ENCODE peak calls at places on chromosomes 11 and 22, in ten cellular contexts. X is naive thymus-derived CD8-positive, alpha-beta T cell; Q is naive thymus-derived CD4-positive, alpha-beta T cell; J is HAP-1; V is choroid plexus epithelial cell; A is IMR-90; B is NCI-H1092; M is astrocyte; C is ovary; Z is AG04449. G is an unnamed sample.

GRCh38 chr11:23359297-23359696 is 499.0 kb upstream of the CCDC179 start:
- DNase-seq in X (no peak), Q (no peak), J (peak; percentile 50), V (peak; percentile 97), A (peak; percentile 97), B (no peak), M (peak; percentile 96), C (no peak), Z (peak; percentile 70), G (no peak)

GRCh38 chr11:78061088-78061920 is 2.4 kb upstream of the THRSP start:
- DNase-seq in X (no peak), Q (no peak), J (no peak), V (no peak), A (no peak), B (no peak), M (no peak), C (no peak), Z (no peak), G (no peak)

GRCh38 chr11:697028-697491 is 1.4 kb downstream of the TMEM80 start:
- DNase-seq in X (no peak), Q (no peak), J (no peak), V (peak; percentile 91), A (peak; percentile 90), B (no peak), M (peak; percentile 90), C (peak; percentile 23), Z (peak; percentile 53), G (no peak)

GRCh38 chr22:50676211-50676636 is 3.6 kb downstream of the SHANK3 start:
- DNase-seq in X (no peak), Q (no peak), J (no peak), V (no peak), A (no peak), B (no peak), M (no peak), C (no peak), Z (no peak), G (no peak)

GRCh38 chr11:101008961-101009684 is 120.5 kb downstream of the PGR start:
- DNase-seq in X (no peak), Q (no peak), J (no peak), V (no peak), A (no peak), B (no peak), M (no peak), C (no peak), Z (no peak), G (no peak)

GRCh38 chr11:128463975-128464374 is 123.4 kb downstream of the ETS1 start:
- DNase-seq in X (no peak), Q (no peak), J (no peak), V (no peak), A (peak; percentile 43), B (no peak), M (no peak), C (no peak), Z (no peak), G (no peak)

GRCh38 chr11:113531575-113532451 is 56.6 kb upstream of the DRD2 start:
- DNase-seq in X (no peak), Q (no peak), J (no peak), V (peak; percentile 20), A (no peak), B (no peak), M (no peak), C (no peak), Z (no peak), G (no peak)

GRCh38 chr22:31342389-31343125 is 3.6 kb downstream of the PATZ1 start:
- DNase-seq in X (no peak), Q (no peak), J (no peak), V (no peak), A (no peak), B (no peak), M (no peak), C (no peak), Z (no peak), G (no peak)

GRCh38 chr11:18064450-18065048 is 18.5 kb upstream of the TPH1 start:
- DNase-seq in X (no peak), Q (no peak), J (no peak), V (no peak), A (no peak), B (peak; percentile 72), M (no peak), C (no peak), Z (no peak), G (no peak)

GRCh38 chr11:60169264-60169915 is 13.5 kb downstream of the MS4A6A start:
- DNase-seq in X (no peak), Q (no peak), J (no peak), V (peak; percentile 25), A (no peak), B (no peak), M (peak; percentile 6), C (no peak), Z (no peak), G (no peak)

GRCh38 chr22:38570841-38571364 is 920 bp upstream of the DMC1 start:
- DNase-seq in X (peak; percentile 45), Q (peak; percentile 38), J (peak; percentile 26), V (peak; percentile 36), A (peak; percentile 17), B (no peak), M (no peak), C (no peak), Z (no peak), G (peak; percentile 41)

GRCh38 chr22:45869448-45869847 is 107.5 kb downstream of the WNT7B start:
- DNase-seq in X (no peak), Q (no peak), J (no peak), V (no peak), A (no peak), B (no peak), M (no peak), C (no peak), Z (no peak), G (no peak)

GRCh38 chr11:6812391-6813005 is 13.0 kb upstream of the OR6A2 start:
- DNase-seq in X (peak; percentile 53), Q (peak; percentile 37), J (peak; percentile 34), V (peak; percentile 65), A (peak; percentile 34), B (no peak), M (peak; percentile 7), C (no peak), Z (no peak), G (peak; percentile 67)

GRCh38 chr11:58912124-58912523 is 27.2 kb upstream of the GLYATL1 start:
- DNase-seq in X (no peak), Q (no peak), J (no peak), V (no peak), A (peak; percentile 43), B (no peak), M (no peak), C (no peak), Z (no peak), G (no peak)

GRCh38 chr11:47394322-47395224 is 13.8 kb upstream of the SLC39A13 start:
- DNase-seq in X (peak; percentile 40), Q (peak; percentile 42), J (no peak), V (peak; percentile 88), A (peak; percentile 20), B (no peak), M (no peak), C (peak; percentile 18), Z (no peak), G (no peak)

GRCh38 chr22:41831383-41831782 is 1.5 kb upstream of the SREBF2 start:
- DNase-seq in X (no peak), Q (no peak), J (no peak), V (no peak), A (no peak), B (no peak), M (no peak), C (no peak), Z (no peak), G (no peak)

GRCh38 chr11:12497431-12497830 is 120.1 kb downstream of the PARVA start:
- DNase-seq in X (no peak), Q (no peak), J (no peak), V (no peak), A (no peak), B (no peak), M (no peak), C (no peak), Z (no peak), G (no peak)

GRCh38 chr11:117857734-117858369 is 18.6 kb downstream of the FXYD6 start:
- DNase-seq in X (no peak), Q (no peak), J (peak; percentile 97), V (no peak), A (no peak), B (no peak), M (no peak), C (peak; percentile 55), Z (no peak), G (no peak)

GRCh38 chr11:34481307-34481706 is 32.3 kb downstream of the ELF5 start:
- DNase-seq in X (no peak), Q (no peak), J (no peak), V (no peak), A (no peak), B (no peak), M (no peak), C (no peak), Z (no peak), G (no peak)

GRCh38 chr22:43376765-43377485 is 33.8 kb upstream of the SCUBE1 start:
- DNase-seq in X (peak; percentile 8), Q (no peak), J (no peak), V (peak; percentile 24), A (no peak), B (no peak), M (peak; percentile 61), C (no peak), Z (no peak), G (no peak)

GRCh38 chr22:36398602-36399472 is 11.1 kb upstream of the MYH9 start:
- DNase-seq in X (no peak), Q (no peak), J (no peak), V (peak; percentile 71), A (peak; percentile 87), B (no peak), M (peak; percentile 91), C (no peak), Z (no peak), G (no peak)

GRCh38 chr11:12680246-12680939 is 6.2 kb downstream of the TEAD1 start:
- DNase-seq in X (peak; percentile 10), Q (no peak), J (peak; percentile 95), V (peak; percentile 96), A (peak; percentile 91), B (peak; percentile 70), M (peak; percentile 94), C (peak; percentile 70), Z (peak; percentile 60), G (peak; percentile 67)

GRCh38 chr11:108865411-108865810 is 200.5 kb downstream of the DDX10 start:
- DNase-seq in X (no peak), Q (no peak), J (no peak), V (no peak), A (peak; percentile 28), B (no peak), M (peak; percentile 67), C (no peak), Z (no peak), G (no peak)

GRCh38 chr11:47327025-47327424 is 25.5 kb downstream of the MYBPC3 start:
- DNase-seq in X (no peak), Q (no peak), J (no peak), V (no peak), A (no peak), B (peak; percentile 27), M (no peak), C (no peak), Z (no peak), G (no peak)

GRCh38 chr22:33389927-33390326 is 331.7 kb upstream of the SYN3 start:
- DNase-seq in X (no peak), Q (no peak), J (no peak), V (peak; percentile 20), A (peak; percentile 41), B (no peak), M (peak; percentile 66), C (no peak), Z (peak; percentile 24), G (no peak)

GRCh38 chr11:70226967-70227366 is 23.9 kb downstream of the FADD start:
- DNase-seq in X (no peak), Q (no peak), J (no peak), V (peak; percentile 42), A (no peak), B (no peak), M (no peak), C (no peak), Z (no peak), G (peak; percentile 53)

GRCh38 chr22:49807780-49808708 is 19.6 kb downstream of the BRD1 start:
- DNase-seq in X (peak; percentile 79), Q (peak; percentile 80), J (no peak), V (no peak), A (no peak), B (no peak), M (peak; percentile 14), C (no peak), Z (no peak), G (no peak)

GRCh38 chr11:13333456-13333957 is 55.9 kb downstream of the BMAL1 start:
- DNase-seq in X (no peak), Q (no peak), J (no peak), V (no peak), A (no peak), B (no peak), M (peak; percentile 51), C (no peak), Z (no peak), G (no peak)

G was measured in HEK293T.